ENCODE peak calls at places on chromosome 19, in four cellular contexts. W, U, T and I are unnamed samples.
A peak's percentile ranks its signal among the peaks of the same experiment; 100 is the strongest.

GRCh38 chr19:18053571-18054219 is 33.0 kb downstream of the IL12RB1 start:
- DNase-seq in W (no peak), U (no peak), T (no peak), I (no peak)

GRCh38 chr19:44702551-44703176 is 3.7 kb downstream of the CEACAM16 start:
- DNase-seq in W (no peak), U (no peak), T (no peak), I (no peak)

GRCh38 chr19:391726-392374 is 17.1 kb downstream of the C2CD4C start:
- DNase-seq in W (no peak), U (no peak), T (no peak), I (no peak)

GRCh38 chr19:56577719-56578602 is 10.7 kb downstream of the ZNF470 start:
- DNase-seq in W (no peak), U (no peak), T (no peak), I (no peak)

GRCh38 chr19:33468361-33469170 is 53.0 kb downstream of the PEPD start:
- DNase-seq in W (no peak), U (no peak), T (no peak), I (no peak)

GRCh38 chr19:9996541-9996940 is 13.8 kb downstream of the COL5A3 start:
- DNase-seq in W (no peak), U (no peak), T (no peak), I (no peak)

GRCh38 chr19:39479916-39480315 is 722 bp upstream of the TIMM50 start:
- DNase-seq in W (no peak), U (no peak), T (no peak), I (no peak)

GRCh38 chr19:14406645-14407331 is 12.4 kb downstream of the DDX39A start:
- DNase-seq in W (no peak), U (no peak), T (no peak), I (no peak)

GRCh38 chr19:49877879-49878743 is 609 bp downstream of the TBC1D17 start:
- DNase-seq in W (peak; percentile 97), U (peak; percentile 99), T (peak; percentile 92), I (peak; percentile 94)

GRCh38 chr19:27673986-27674385 is 1539.0 kb downstream of the UQCRFS1 start:
- DNase-seq in W (no peak), U (no peak), T (no peak), I (no peak)

GRCh38 chr19:51478381-51479285 is at the start of gene CEACAM18:
- DNase-seq in W (peak; percentile 35), U (no peak), T (no peak), I (no peak)

GRCh38 chr19:44822177-44822576 is 13.3 kb downstream of the BCAM start:
- DNase-seq in W (no peak), U (no peak), T (no peak), I (no peak)

GRCh38 chr19:18060472-18060871 is 26.3 kb downstream of the IL12RB1 start:
- DNase-seq in W (peak; percentile 53), U (no peak), T (no peak), I (no peak)

GRCh38 chr19:29606420-29606747 is 301 bp downstream of the POP4 start:
- DNase-seq in W (no peak), U (no peak), T (no peak), I (peak; percentile 11)

GRCh38 chr19:6801397-6802086 is 29.0 kb downstream of the VAV1 start:
- DNase-seq in W (peak; percentile 40), U (peak; percentile 60), T (peak; percentile 85), I (peak; percentile 94)

GRCh38 chr19:52270266-52270885 is 989 bp downstream of the ZNF766 start:
- DNase-seq in W (peak; percentile 9), U (peak; percentile 13), T (no peak), I (peak; percentile 29)

GRCh38 chr19:50874185-50874584 is 946 bp downstream of the KLK2 start:
- DNase-seq in W (no peak), U (no peak), T (no peak), I (no peak)

GRCh38 chr19:49786432-49786831 is 19.6 kb downstream of the AP2A1 start:
- DNase-seq in W (peak; percentile 37), U (no peak), T (no peak), I (no peak)

GRCh38 chr19:48896191-48896720 is 2.3 kb downstream of the TULP2 start:
- DNase-seq in W (peak; percentile 84), U (no peak), T (no peak), I (no peak)

GRCh38 chr19:10503002-10503789 is at the start of gene KEAP1:
- DNase-seq in W (peak; percentile 73), U (peak; percentile 54), T (no peak), I (peak; percentile 53)

GRCh38 chr19:13252569-13253335 is 102.5 kb downstream of the IER2 start:
- DNase-seq in W (no peak), U (no peak), T (no peak), I (no peak)

GRCh38 chr19:55641376-55642152 is 762 bp downstream of the ZNF580 start:
- DNase-seq in W (peak; percentile 27), U (no peak), T (no peak), I (no peak)

GRCh38 chr19:10033614-10034013 is 20.3 kb downstream of the RDH8 start:
- DNase-seq in W (no peak), U (no peak), T (no peak), I (no peak)

GRCh38 chr19:44345969-44346368 is 10.5 kb downstream of the ZNF112 start:
- DNase-seq in W (no peak), U (no peak), T (no peak), I (no peak)

GRCh38 chr19:49422407-49423277 is 599 bp downstream of the PTH2 start:
- DNase-seq in W (peak; percentile 87), U (no peak), T (no peak), I (no peak)

GRCh38 chr19:34276614-34277013 is 22.3 kb downstream of the GARRE1 start:
- DNase-seq in W (no peak), U (no peak), T (no peak), I (no peak)

GRCh38 chr19:33486936-33487793 is 34.4 kb downstream of the PEPD start:
- DNase-seq in W (no peak), U (no peak), T (no peak), I (no peak)

GRCh38 chr19:42018503-42019193 is 24.6 kb upstream of the ATP1A3 start:
- DNase-seq in W (peak; percentile 76), U (no peak), T (no peak), I (no peak)

GRCh38 chr19:42284066-42284501 is 15.0 kb downstream of the CIC start:
- DNase-seq in W (peak; percentile 95), U (peak; percentile 82), T (no peak), I (no peak)

GRCh38 chr19:5035817-5036732 is 67.2 kb downstream of the KDM4B start:
- DNase-seq in W (no peak), U (no peak), T (no peak), I (no peak)

GRCh38 chr19:42143341-42144234 is 11.3 kb upstream of the POU2F2 start:
- DNase-seq in W (peak; percentile 32), U (no peak), T (no peak), I (no peak)

GRCh38 chr19:30651066-30651465 is 278.9 kb downstream of the ZNF536 start:
- DNase-seq in W (no peak), U (no peak), T (no peak), I (no peak)

GRCh38 chr19:17755977-17756670 is 4.8 kb downstream of the FCHO1 start:
- DNase-seq in W (peak; percentile 54), U (peak; percentile 71), T (peak; percentile 37), I (no peak)

GRCh38 chr19:35065574-35065973 is 24.1 kb downstream of the HPN start:
- DNase-seq in W (no peak), U (no peak), T (no peak), I (no peak)

GRCh38 chr19:54209748-54210494 is 9.3 kb downstream of the RPS9 start:
- DNase-seq in W (peak; percentile 80), U (no peak), T (no peak), I (peak; percentile 55)
- TF ChIP-seq SPI1 in W (peak; percentile 50), U (peak; percentile 12), T (no peak), I (peak; percentile 16)

GRCh38 chr19:22199171-22199570 is 2.4 kb upstream of the ZNF676 start:
- DNase-seq in W (no peak), U (no peak), T (no peak), I (no peak)
- TF ChIP-seq SPI1 in W (no peak), U (no peak), T (no peak), I (no peak)

GRCh38 chr19:16452321-16452720 is 19.4 kb downstream of the EPS15L1 start:
- DNase-seq in W (no peak), U (no peak), T (no peak), I (no peak)
- TF ChIP-seq SPI1 in W (no peak), U (no peak), T (no peak), I (no peak)

GRCh38 chr19:46269085-46269484 is 27.8 kb upstream of the HIF3A start:
- DNase-seq in W (no peak), U (no peak), T (no peak), I (no peak)

GRCh38 chr19:46270521-46271256 is 26.2 kb upstream of the HIF3A start:
- DNase-seq in W (no peak), U (no peak), T (no peak), I (no peak)

GRCh38 chr19:46271488-46272197 is 25.2 kb upstream of the HIF3A start:
- DNase-seq in W (no peak), U (no peak), T (no peak), I (no peak)
- TF ChIP-seq SPI1 in W (no peak), U (no peak), T (no peak), I (no peak)

DNA sequence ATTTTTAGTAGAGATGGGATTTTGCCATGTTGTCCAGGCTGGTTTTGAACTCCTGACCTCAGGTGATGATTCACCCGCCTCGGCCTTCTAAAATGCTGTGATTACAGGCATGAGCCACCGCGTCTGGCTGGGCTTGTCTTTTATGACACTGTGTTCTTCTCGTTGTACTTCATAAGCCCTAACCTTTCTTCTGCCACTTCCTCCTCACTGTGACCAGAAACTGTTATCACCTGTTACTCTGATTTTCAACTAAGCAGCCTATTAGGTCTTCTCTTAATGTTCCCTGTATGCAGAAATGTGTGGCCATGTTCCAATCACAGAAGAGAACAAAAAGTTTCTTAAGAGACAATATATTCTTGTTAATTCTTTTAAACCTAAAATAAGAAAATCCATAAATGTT is 16.4 kb downstream of the ZNF790 start:
- DNase-seq in W (no peak), U (no peak), T (no peak), I (no peak)
- TF ChIP-seq SPI1 in W (no peak), U (no peak), T (no peak), I (no peak)

GRCh38 chr19:2038284-2039081 is 12.6 kb downstream of the MKNK2 start:
- DNase-seq in W (no peak), U (no peak), T (no peak), I (no peak)
- TF ChIP-seq SPI1 in W (no peak), U (no peak), T (no peak), I (no peak)

GRCh38 chr19:11693505-11694499 is 44.9 kb downstream of the ZNF823 start:
- DNase-seq in W (no peak), U (no peak), T (no peak), I (no peak)
- TF ChIP-seq SPI1 in W (no peak), U (no peak), T (no peak), I (no peak)

GRCh38 chr19:3397266-3398022 is 31.1 kb downstream of the NFIC start:
- DNase-seq in W (no peak), U (no peak), T (no peak), I (no peak)
- TF ChIP-seq SPI1 in W (no peak), U (no peak), T (no peak), I (no peak)